ENCODE peak calls at places on chromosomes 12 and 14, in ten cellular contexts. One of them, this sample, is unnamed.

GRCh38 chr14:100529561-100530031 is 57.6 kb downstream of the BEGAIN start:
- DNase-seq in PC-9: no peak
- DNase-seq in AG08395: no peak
- DNase-seq in skeletal muscle cell: no peak
- DNase-seq in fibroblast of pulmonary artery: no peak
- DNase-seq in NCI-H524 treated with DMSO at 0.1 percent for 48 hours: no peak
- DNase-seq in neuronal stem cell: no peak
- DNase-seq in GM23248: no peak
- DNase-seq in iris pigment epithelial cell: no peak
- DNase-seq in activated B cell treated with CpG ODN at 0.5 μM for 24 hours: peak
- DNase-seq in this sample: no peak

GRCh38 chr12:57726884-57727757 is 11.4 kb downstream of the AGAP2 start:
- DNase-seq in neuronal stem cell: no peak
- DNase-seq in iris pigment epithelial cell: peak
- DNase-seq in fibroblast of pulmonary artery: no peak
- DNase-seq in GM23248: peak
- DNase-seq in AG08395: peak
- DNase-seq in PC-9: no peak
- DNase-seq in skeletal muscle cell: no peak
- DNase-seq in NCI-H524 treated with DMSO at 0.1 percent for 48 hours: no peak
- DNase-seq in activated B cell treated with CpG ODN at 0.5 μM for 24 hours: no peak
- DNase-seq in this sample: peak

GRCh38 chr12:84727964-84728363 is 184.6 kb downstream of the SLC6A15 start:
- DNase-seq in neuronal stem cell: no peak
- DNase-seq in GM23248: peak
- DNase-seq in NCI-H524 treated with DMSO at 0.1 percent for 48 hours: no peak
- DNase-seq in skeletal muscle cell: no peak
- DNase-seq in iris pigment epithelial cell: peak
- DNase-seq in fibroblast of pulmonary artery: no peak
- DNase-seq in AG08395: no peak
- DNase-seq in activated B cell treated with CpG ODN at 0.5 μM for 24 hours: no peak
- DNase-seq in PC-9: peak
- DNase-seq in this sample: peak

GRCh38 chr14:96663076-96663475 is 134.1 kb upstream of the VRK1 start:
- DNase-seq in PC-9: no peak
- DNase-seq in GM23248: no peak
- DNase-seq in NCI-H524 treated with DMSO at 0.1 percent for 48 hours: no peak
- DNase-seq in activated B cell treated with CpG ODN at 0.5 μM for 24 hours: no peak
- DNase-seq in neuronal stem cell: no peak
- DNase-seq in AG08395: no peak
- DNase-seq in skeletal muscle cell: no peak
- DNase-seq in iris pigment epithelial cell: no peak
- DNase-seq in fibroblast of pulmonary artery: no peak
- DNase-seq in this sample: no peak

GRCh38 chr14:94773682-94774211 is 3.8 kb upstream of the GSC start:
- DNase-seq in fibroblast of pulmonary artery: no peak
- DNase-seq in skeletal muscle cell: no peak
- DNase-seq in AG08395: no peak
- DNase-seq in NCI-H524 treated with DMSO at 0.1 percent for 48 hours: no peak
- DNase-seq in GM23248: no peak
- DNase-seq in iris pigment epithelial cell: no peak
- DNase-seq in neuronal stem cell: no peak
- DNase-seq in PC-9: no peak
- DNase-seq in activated B cell treated with CpG ODN at 0.5 μM for 24 hours: no peak
- DNase-seq in this sample: no peak

GRCh38 chr14:89417111-89417468 is at the start of gene FOXN3:
- DNase-seq in fibroblast of pulmonary artery: peak
- DNase-seq in activated B cell treated with CpG ODN at 0.5 μM for 24 hours: peak
- DNase-seq in NCI-H524 treated with DMSO at 0.1 percent for 48 hours: peak
- DNase-seq in iris pigment epithelial cell: peak
- DNase-seq in PC-9: peak
- DNase-seq in neuronal stem cell: peak
- DNase-seq in skeletal muscle cell: peak
- DNase-seq in AG08395: peak
- DNase-seq in GM23248: peak
- DNase-seq in this sample: peak

GRCh38 chr12:31204995-31205582 is 120.9 kb downstream of the SINHCAF start:
- DNase-seq in activated B cell treated with CpG ODN at 0.5 μM for 24 hours: no peak
- DNase-seq in PC-9: no peak
- DNase-seq in GM23248: peak
- DNase-seq in fibroblast of pulmonary artery: peak
- DNase-seq in AG08395: no peak
- DNase-seq in neuronal stem cell: no peak
- DNase-seq in skeletal muscle cell: peak
- DNase-seq in NCI-H524 treated with DMSO at 0.1 percent for 48 hours: no peak
- DNase-seq in iris pigment epithelial cell: peak
- DNase-seq in this sample: peak

GRCh38 chr14:104295681-104296387 is 157.4 kb downstream of the KIF26A start:
- DNase-seq in GM23248: no peak
- DNase-seq in PC-9: no peak
- DNase-seq in NCI-H524 treated with DMSO at 0.1 percent for 48 hours: no peak
- DNase-seq in skeletal muscle cell: no peak
- DNase-seq in neuronal stem cell: no peak
- DNase-seq in fibroblast of pulmonary artery: no peak
- DNase-seq in iris pigment epithelial cell: no peak
- DNase-seq in activated B cell treated with CpG ODN at 0.5 μM for 24 hours: no peak
- DNase-seq in AG08395: no peak
- DNase-seq in this sample: no peak

This sample was measured in EH.